ENCODE peak calls at places on chromosome X, in ten cellular contexts. O is NCI-H69; Z is NCI-H1694 treated with DMSO at 0.1 percent for 48 hours; U is KG1; L is globus pallidus; P is activated CD4-positive, alpha-beta memory T cell treated with anti-CD3 and anti-CD28 coated beads for 36 hours; Y is HuH-7; R is activated CD8-positive, alpha-beta memory T cell treated with anti-CD3 and anti-CD28 coated beads, Interleukin-2, amount 50 U/mL, for 4 hours; N is NAMALWA; M is effector memory CD8-positive, alpha-beta T cell. H is an unnamed sample.

GRCh38 chrX:5236096-5236495 is 992.6 kb downstream of the NLGN4X start:
- DNase-seq in L (no peak), P (no peak), M (no peak), Z (no peak), N (peak), O (peak), R (no peak), U (no peak), Y (no peak), H (peak)

GRCh38 chrX:70226048-70226447 is 8.4 kb upstream of the AWAT1 start:
- DNase-seq in M (no peak), P (no peak), N (no peak), R (no peak), U (no peak), O (no peak), Y (no peak), Z (no peak), L (no peak), H (no peak)

GRCh38 chrX:123169247-123169901 is 14.7 kb upstream of the GRIA3 start:
- DNase-seq in P (no peak), Z (no peak), R (no peak), N (no peak), L (no peak), U (no peak), O (no peak), Y (no peak), M (no peak), H (no peak)

GRCh38 chrX:72029473-72030411 is 102.0 kb downstream of the RTL5 start:
- DNase-seq in M (no peak), N (no peak), Z (no peak), L (no peak), O (no peak), P (no peak), U (no peak), Y (peak), R (no peak), H (no peak)

GRCh38 chrX:129523076-129524055 is at the start of gene SMARCA1:
- DNase-seq in P (peak), R (no peak), Z (no peak), O (peak), N (no peak), M (no peak), L (peak), Y (peak), U (no peak), H (peak)

GRCh38 chrX:154979671-154980070 is 42.9 kb downstream of the F8 start:
- DNase-seq in U (no peak), O (no peak), R (no peak), N (no peak), L (no peak), Z (no peak), P (no peak), M (no peak), Y (no peak), H (no peak)

GRCh38 chrX:40105016-40105790 is 7.4 kb upstream of the BCOR start:
- DNase-seq in U (no peak), R (no peak), L (no peak), Z (no peak), M (no peak), Y (no peak), N (peak), O (peak), P (no peak), H (no peak)

GRCh38 chrX:55160685-55161552 is 59.2 kb upstream of the PAGE5 start:
- DNase-seq in L (peak), R (peak), U (peak), P (peak), N (peak), O (peak), M (peak), Z (peak), Y (peak), H (peak)

GRCh38 chrX:133980406-133980805 is 5.0 kb downstream of the GPC3 start:
- DNase-seq in U (no peak), O (no peak), L (no peak), R (no peak), P (no peak), Y (no peak), N (no peak), M (no peak), Z (no peak), H (no peak)

GRCh38 chrX:72094894-72095293 is 36.8 kb downstream of the RTL5 start:
- DNase-seq in O (no peak), R (peak), Z (no peak), P (peak), M (peak), U (no peak), Y (no peak), N (peak), L (no peak), H (no peak)

GRCh38 chrX:101260435-101260834 is 30.7 kb downstream of the TAF7L start:
- DNase-seq in U (no peak), R (no peak), Z (no peak), O (peak), M (no peak), L (no peak), N (no peak), Y (peak), P (no peak), H (no peak)

GRCh38 chrX:133307094-133307493 is 88.9 kb upstream of the TFDP3 start:
- DNase-seq in N (no peak), P (no peak), R (no peak), Y (no peak), Z (no peak), L (no peak), M (no peak), O (no peak), U (no peak), H (no peak)

GRCh38 chrX:107978707-107979307 is 3.4 kb downstream of the TEX13B start:
- DNase-seq in P (no peak), U (no peak), Y (peak), M (no peak), Z (peak), O (peak), N (peak), L (no peak), R (no peak), H (no peak)

GRCh38 chrX:102154900-102155805 is 624 bp downstream of the BEX5 start:
- DNase-seq in R (peak), U (no peak), P (peak), L (peak), Z (peak), Y (no peak), N (no peak), O (no peak), M (no peak), H (no peak)

H was measured in neural crest cell.